ENCODE peak calls at places on chromosomes 1 and 21, in eight cellular contexts. I, Z, E, O, R, J, Y and U are unnamed samples.

GRCh38 chr1:28244549-28245251 is 8.8 kb downstream of the ATP5IF1 start:
- DNase-seq in I (no peak), Z (no peak), E (no peak), O (no peak), R (no peak), J (no peak), Y (no peak), U (no peak)

GRCh38 chr1:186750250-186750649 is 70.0 kb upstream of the PTGS2 start:
- DNase-seq in I (no peak), Z (no peak), E (no peak), O (peak), R (no peak), J (no peak), Y (no peak), U (peak)

GRCh38 chr1:156957634-156958033 is 37.2 kb downstream of the LRRC71 start:
- DNase-seq in I (no peak), Z (no peak), E (no peak), O (peak), R (no peak), J (no peak), Y (no peak), U (peak)

GRCh38 chr1:67559222-67559700 is 125.7 kb upstream of the GADD45A start:
- DNase-seq in I (no peak), Z (no peak), E (peak), O (no peak), R (no peak), J (peak), Y (no peak), U (peak)

GRCh38 chr1:87151500-87152421 is 176.9 kb upstream of the LMO4 start:
- DNase-seq in I (peak), Z (peak), E (peak), O (no peak), R (peak), J (peak), Y (peak), U (no peak)

GRCh38 chr1:112133487-112133886 is 144.0 kb upstream of the KCND3 start:
- DNase-seq in I (no peak), Z (no peak), E (no peak), O (no peak), R (no peak), J (no peak), Y (no peak), U (no peak)

GRCh38 chr21:21806711-21807597 is 808.7 kb downstream of the NCAM2 start:
- DNase-seq in I (no peak), Z (no peak), E (no peak), O (no peak), R (no peak), J (no peak), Y (no peak), U (no peak)

GRCh38 chr1:116826818-116827606 is 72.8 kb downstream of the CD2 start:
- DNase-seq in I (peak), Z (no peak), E (peak), O (peak), R (no peak), J (no peak), Y (no peak), U (peak)

GRCh38 chr1:84960371-84960770 is 36.5 kb downstream of the MCOLN2 start:
- DNase-seq in I (no peak), Z (no peak), E (peak), O (peak), R (no peak), J (no peak), Y (no peak), U (no peak)

GRCh38 chr1:39525366-39526165 is 34.1 kb downstream of the BMP8A start:
- DNase-seq in I (no peak), Z (no peak), E (no peak), O (no peak), R (peak), J (no peak), Y (no peak), U (no peak)

GRCh38 chr1:242522304-242522945 is 2.1 kb downstream of the PLD5 start:
- DNase-seq in I (no peak), Z (no peak), E (peak), O (peak), R (no peak), J (no peak), Y (no peak), U (peak)

GRCh38 chr1:169529068-169529642 is 43.4 kb upstream of the SLC19A2 start:
- DNase-seq in I (peak), Z (peak), E (peak), O (peak), R (peak), J (peak), Y (no peak), U (peak)

GRCh38 chr1:231590453-231591198 is 36.0 kb upstream of the DISC1 start:
- DNase-seq in I (peak), Z (peak), E (peak), O (peak), R (peak), J (peak), Y (no peak), U (peak)

GRCh38 chr1:101520302-101520701 is 283.5 kb downstream of the S1PR1 start:
- DNase-seq in I (peak), Z (peak), E (peak), O (peak), R (no peak), J (peak), Y (no peak), U (peak)

GRCh38 chr1:24955161-24955560 is 25.1 kb upstream of the RUNX3 start:
- DNase-seq in I (no peak), Z (no peak), E (peak), O (peak), R (no peak), J (peak), Y (peak), U (peak)

GRCh38 chr21:27213328-27213727 is 246.4 kb upstream of the ADAMTS5 start:
- DNase-seq in I (no peak), Z (peak), E (no peak), O (peak), R (no peak), J (no peak), Y (no peak), U (no peak)

GRCh38 chr1:82377201-82377884 is 576.6 kb downstream of the ADGRL2 start:
- DNase-seq in I (no peak), Z (no peak), E (peak), O (peak), R (no peak), J (no peak), Y (no peak), U (peak)

GRCh38 chr1:205052689-205053088 is 9.7 kb downstream of the CNTN2 start:
- DNase-seq in I (no peak), Z (no peak), E (no peak), O (no peak), R (no peak), J (no peak), Y (no peak), U (no peak)

GRCh38 chr1:107919953-107920352 is 45.0 kb downstream of the VAV3 start:
- DNase-seq in I (no peak), Z (no peak), E (no peak), O (no peak), R (no peak), J (no peak), Y (no peak), U (no peak)

GRCh38 chr1:229578168-229579100 is 19.9 kb upstream of the ABCB10 start:
- DNase-seq in I (no peak), Z (no peak), E (no peak), O (no peak), R (peak), J (no peak), Y (no peak), U (no peak)

GRCh38 chr1:181969902-181970301 is 91.6 kb downstream of the ZNF648 start:
- DNase-seq in I (no peak), Z (peak), E (no peak), O (no peak), R (no peak), J (no peak), Y (no peak), U (no peak)

GRCh38 chr21:31961027-31961426 is 88.2 kb downstream of the HUNK start:
- DNase-seq in I (no peak), Z (no peak), E (no peak), O (no peak), R (no peak), J (no peak), Y (no peak), U (no peak)

GRCh38 chr21:34892196-34892595 is 156.9 kb downstream of the RUNX1 start:
- DNase-seq in I (no peak), Z (no peak), E (no peak), O (no peak), R (no peak), J (no peak), Y (no peak), U (peak)

GRCh38 chr1:31881698-31882000 is 56.5 kb downstream of the PTP4A2 start:
- DNase-seq in I (no peak), Z (no peak), E (no peak), O (no peak), R (no peak), J (peak), Y (no peak), U (no peak)

GRCh38 chr1:28437260-28437923 is 67.9 kb downstream of the PHACTR4 start:
- DNase-seq in I (peak), Z (peak), E (peak), O (peak), R (peak), J (peak), Y (peak), U (peak)

GRCh38 chr1:65440915-65441314 is 20.4 kb downstream of the LEPR start:
- DNase-seq in I (no peak), Z (no peak), E (no peak), O (no peak), R (no peak), J (no peak), Y (no peak), U (no peak)

GRCh38 chr21:45074048-45074817 is at the start of gene ADARB1:
- DNase-seq in I (no peak), Z (peak), E (peak), O (peak), R (peak), J (peak), Y (peak), U (peak)